ENCODE peak calls at places on chromosome 1, in four cellular contexts. J, U, C and A are unnamed samples.

GRCh38 chr1:24714859-24715520 is 30.3 kb upstream of the CLIC4 start:
- DNase-seq in J (peak; percentile 93), U (no peak), C (no peak), A (no peak)

GRCh38 chr1:14113841-14114567 is 414.0 kb downstream of the PRDM2 start:
- DNase-seq in J (peak; percentile 56), U (no peak), C (peak; percentile 31), A (peak; percentile 76)

GRCh38 chr1:26280333-26281042 is 602 bp downstream of the SH3BGRL3 start:
- DNase-seq in J (peak; percentile 53), U (peak; percentile 34), C (no peak), A (peak; percentile 72)

GRCh38 chr1:174969977-174970376 is 29.8 kb upstream of the CACYBP start:
- DNase-seq in J (peak; percentile 91), U (peak; percentile 40), C (no peak), A (no peak)

GRCh38 chr1:209652121-209652742 is at the start of gene LAMB3:
- DNase-seq in J (no peak), U (no peak), C (no peak), A (no peak)

GRCh38 chr1:117632269-117633067 is 26.6 kb downstream of the TENT5C start:
- DNase-seq in J (no peak), U (no peak), C (no peak), A (no peak)

GRCh38 chr1:210292276-210292851 is 36.3 kb upstream of the HHAT start:
- DNase-seq in J (peak; percentile 45), U (no peak), C (peak; percentile 62), A (no peak)

GRCh38 chr1:243513726-243514491 is 258.1 kb downstream of the SDCCAG8 start:
- DNase-seq in J (peak; percentile 86), U (peak; percentile 37), C (no peak), A (no peak)

GRCh38 chr1:216630532-216630931 is 92.7 kb downstream of the ESRRG start:
- DNase-seq in J (no peak), U (no peak), C (no peak), A (no peak)
- H3K4me3 ChIP-seq in J (no peak overlapping the region), U (no peak overlapping the region), C (no peak overlapping the region), A (no peak overlapping the region)

GRCh38 chr1:214296860-214297699 is 16.1 kb downstream of the SMYD2 start:
- DNase-seq in J (peak; percentile 96), U (peak; percentile 81), C (no peak), A (no peak)
- H3K27ac ChIP-seq in J (no peak overlapping the region), U (peak overlapping the region; percentile 44), C (no peak overlapping the region), A (no peak overlapping the region)

GRCh38 chr1:112744019-112744578 is 29.0 kb upstream of the PPM1J start:
- DNase-seq in J (peak; percentile 61), U (peak; percentile 43), C (no peak), A (no peak)
- H3K4me3 ChIP-seq in J (peak overlapping the region; percentile 28), U (peak overlapping the region; percentile 53), C (peak overlapping the region; percentile 16), A (no peak overlapping the region)

DNA sequence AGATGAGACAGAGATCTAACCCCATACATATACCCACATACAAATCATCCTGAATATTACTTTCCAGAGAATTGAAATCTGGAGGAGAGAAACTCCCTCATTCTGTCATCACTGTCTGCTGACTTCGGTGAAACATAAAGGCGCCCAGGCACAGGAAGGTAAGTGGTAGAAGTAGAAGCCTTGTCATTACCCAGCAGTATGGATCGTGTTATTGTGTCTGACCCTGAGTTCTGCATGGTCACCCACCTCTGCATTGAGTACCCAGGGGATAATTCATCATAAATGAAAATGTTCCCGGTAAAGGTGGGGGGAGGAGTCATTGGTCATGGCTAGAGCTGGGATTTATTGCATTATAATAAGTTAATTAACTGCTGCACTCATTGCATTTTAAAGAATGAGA is 342.6 kb upstream of the PKN2 start:
- DNase-seq in J (no peak), U (no peak), C (no peak), A (no peak)
- H3K27ac ChIP-seq in J (no peak overlapping the region), U (no peak overlapping the region), C (no peak overlapping the region), A (no peak overlapping the region)

GRCh38 chr1:61052393-61053280 is 29.7 kb upstream of the NFIA start:
- DNase-seq in J (no peak), U (no peak), C (no peak), A (no peak)

GRCh38 chr1:61050541-61051454 is 31.6 kb upstream of the NFIA start:
- DNase-seq in J (no peak), U (no peak), C (peak; percentile 68), A (no peak)

GRCh38 chr1:61049850-61050540 is 32.4 kb upstream of the NFIA start:
- DNase-seq in J (peak; percentile 61), U (peak; percentile 81), C (peak; percentile 94), A (no peak)

GRCh38 chr1:61053281-61053711 is 29.1 kb upstream of the NFIA start:
- DNase-seq in J (no peak), U (no peak), C (no peak), A (no peak)

DNA sequence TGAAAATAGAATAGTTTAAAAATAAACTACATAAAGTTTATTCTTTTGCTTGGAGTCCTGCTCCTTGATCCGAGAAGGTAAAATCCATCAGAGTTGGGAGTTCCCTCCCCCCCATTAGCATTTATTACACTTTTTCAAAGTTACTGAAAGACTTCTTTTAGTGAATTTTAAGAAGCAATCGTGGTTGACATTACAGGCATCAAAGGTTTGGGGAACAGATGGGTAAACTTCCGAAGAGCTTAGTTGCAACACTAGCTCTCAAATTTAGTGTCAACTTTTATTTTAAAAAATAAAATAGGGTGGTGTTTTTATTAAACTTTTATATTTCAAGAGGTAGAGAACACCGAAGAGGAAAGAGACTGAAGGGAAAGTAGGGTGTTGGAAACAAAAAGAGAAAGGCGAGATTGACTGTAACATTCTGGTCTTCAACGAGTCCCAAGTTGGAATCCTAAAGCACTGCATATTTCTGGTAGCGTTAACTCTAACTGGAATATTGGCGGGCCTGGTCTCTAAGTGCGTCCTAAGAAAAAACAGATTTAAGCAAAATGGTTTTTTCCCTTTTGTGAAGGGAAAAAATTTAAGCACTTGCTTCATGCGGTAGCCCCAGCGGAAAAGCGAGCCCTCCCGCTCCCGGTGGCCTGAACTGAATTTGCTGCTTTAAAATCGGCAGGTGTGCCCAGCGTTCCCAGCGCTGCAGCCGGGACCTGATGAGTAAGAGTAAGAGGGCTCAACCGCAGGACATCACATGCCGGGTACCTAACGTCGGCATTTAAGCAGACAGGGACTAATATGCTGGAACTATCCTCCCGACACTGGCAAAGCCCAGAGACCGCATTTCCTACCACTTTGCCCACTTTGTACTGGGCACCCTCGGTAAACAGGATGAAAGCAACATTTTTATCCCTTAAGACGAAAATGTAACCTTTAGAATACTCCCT is 30.6 kb upstream of the NFIA start:
- DNase-seq in J (no peak), U (no peak), C (no peak), A (no peak)
- H3K4me3 ChIP-seq in J (peak overlapping the region; percentile 78), U (no peak overlapping the region), C (peak overlapping the region; percentile 79), A (no peak overlapping the region)